ENCODE peak calls at places on chromosomes 12 and 14, in nine cellular contexts. R is NCI-H460; G is stimulated activated CD4-positive, alpha-beta T cell treated with anti-CD3 and anti-CD28 coated beads, Interleukin-4, amount 100 ng/mL, for 1 hour; A is NCI-H2081; M is D341Med; F is heart left ventricle; Q is hippocampal formation; U is GM04504; P is activated CD4-positive, alpha-beta T cell treated with anti-CD3 and anti-CD28 coated beads for 36 hours. C is an unnamed sample.

GRCh38 chr12:93734784-93735183 is 57.6 kb downstream of the CRADD start:
- DNase-seq in R (no peak), G (no peak), U (no peak), Q (no peak), P (no peak), F (no peak), A (no peak), M (no peak), C (no peak)

GRCh38 chr14:64303471-64303917 is 9.3 kb upstream of the ESR2 start:
- DNase-seq in F (no peak), R (peak; percentile 71), P (no peak), U (peak; percentile 28), A (peak; percentile 69), M (peak; percentile 49), G (no peak), Q (no peak), C (peak; percentile 57)

GRCh38 chr12:130617219-130617618 is 98.9 kb downstream of the RIMBP2 start:
- DNase-seq in G (no peak), M (no peak), F (no peak), Q (no peak), P (no peak), U (no peak), R (no peak), A (no peak), C (peak; percentile 30)

GRCh38 chr14:99554757-99555531 is 49.1 kb downstream of the CCDC85C start:
- DNase-seq in F (peak; percentile 80), Q (no peak), A (no peak), R (no peak), M (no peak), P (no peak), G (no peak), U (no peak), C (no peak)

GRCh38 chr14:90091393-90091792 is 29.6 kb downstream of the KCNK13 start:
- DNase-seq in M (no peak), U (no peak), F (no peak), Q (no peak), A (peak; percentile 38), G (no peak), P (no peak), R (no peak), C (no peak)

GRCh38 chr14:91149462-91149861 is 35.6 kb downstream of the DGLUCY start:
- DNase-seq in Q (no peak), P (no peak), G (no peak), U (peak; percentile 99), F (no peak), M (no peak), R (peak; percentile 8), A (no peak), C (no peak)

GRCh38 chr14:23667134-23667533 is 31.0 kb downstream of the DHRS2 start:
- DNase-seq in P (no peak), G (no peak), F (no peak), Q (no peak), A (no peak), M (no peak), U (no peak), R (no peak), C (no peak)

GRCh38 chr14:99754141-99755067 is 38.8 kb upstream of the EML1 start:
- DNase-seq in A (no peak), Q (no peak), U (no peak), G (no peak), R (no peak), P (peak; percentile 57), F (no peak), M (peak; percentile 66), C (no peak)

GRCh38 chr12:65876898-65877721 is 52.8 kb downstream of the HMGA2 start:
- DNase-seq in G (no peak), U (no peak), P (no peak), R (no peak), M (no peak), Q (no peak), A (no peak), F (no peak), C (no peak)

GRCh38 chr12:126384029-126384564 is 1318.9 kb downstream of the AACS start:
- DNase-seq in P (no peak), F (no peak), A (peak; percentile 85), G (no peak), R (no peak), Q (no peak), M (no peak), U (no peak), C (no peak)

GRCh38 chr12:47980172-47980571 is 16.8 kb downstream of the TMEM106C start:
- DNase-seq in A (no peak), U (no peak), M (no peak), G (no peak), R (no peak), P (no peak), Q (no peak), F (no peak), C (no peak)

GRCh38 chr14:104872469-104873341 is 7.6 kb downstream of the CEP170B start:
- DNase-seq in P (no peak), R (no peak), F (no peak), M (no peak), A (no peak), Q (no peak), U (peak; percentile 25), G (no peak), C (no peak)

GRCh38 chr12:90399317-90399716 is 555.7 kb downstream of the CCER1 start:
- DNase-seq in M (no peak), Q (no peak), U (no peak), R (no peak), G (no peak), A (no peak), F (no peak), P (no peak), C (no peak)

GRCh38 chr12:13959131-13959734 is 22.2 kb downstream of the GRIN2B start:
- DNase-seq in G (no peak), P (no peak), U (no peak), Q (peak; percentile 12), M (no peak), A (no peak), F (peak; percentile 54), R (no peak), C (no peak)

GRCh38 chr14:80310950-80311349 is 99.6 kb upstream of the DIO2 start:
- DNase-seq in G (no peak), U (no peak), Q (no peak), P (no peak), M (no peak), F (no peak), R (peak; percentile 17), A (no peak), C (no peak)